ENCODE peak calls at places on chromosomes 11 and 22, in four cellular contexts. One of them, this sample, is unnamed.

GRCh38 chr22:18042685-18043084 is 18.3 kb upstream of the MICAL3 start:
- DNase-seq in H1: no peak
- DNase-seq in SK-N-SH: no peak
- DNase-seq in K562: no peak
- DNase-seq in this sample: no peak

GRCh38 chr11:33808228-33808828 is 34.0 kb upstream of the FBXO3 start:
- DNase-seq in SK-N-SH: peak; percentile 71
- DNase-seq in H1: peak; percentile 80
- DNase-seq in K562: peak; percentile 79
- DNase-seq in this sample: peak; percentile 37

GRCh38 chr22:23565942-23566715 is 14.0 kb downstream of the IGLL1 start:
- DNase-seq in H1: no peak
- DNase-seq in K562: no peak
- DNase-seq in SK-N-SH: peak; percentile 90
- DNase-seq in this sample: no peak

GRCh38 chr11:128525411-128526243 is 61.7 kb downstream of the ETS1 start:
- DNase-seq in K562: no peak
- DNase-seq in SK-N-SH: no peak
- DNase-seq in H1: no peak
- DNase-seq in this sample: no peak

GRCh38 chr11:78216571-78217287 is 28.0 kb downstream of the USP35 start:
- DNase-seq in SK-N-SH: no peak
- DNase-seq in K562: peak; percentile 48
- DNase-seq in H1: no peak
- DNase-seq in this sample: no peak

GRCh38 chr11:7520981-7521487 is 7.2 kb downstream of the PPFIBP2 start:
- DNase-seq in SK-N-SH: no peak
- DNase-seq in K562: no peak
- DNase-seq in H1: no peak
- DNase-seq in this sample: no peak

GRCh38 chr22:21778705-21779363 is 43.2 kb upstream of the YPEL1 start:
- DNase-seq in K562: peak; percentile 90
- DNase-seq in SK-N-SH: no peak
- DNase-seq in H1: no peak
- DNase-seq in this sample: no peak

GRCh38 chr11:106389096-106389495 is 311.6 kb downstream of the AASDHPPT start:
- DNase-seq in K562: no peak
- DNase-seq in H1: no peak
- DNase-seq in SK-N-SH: no peak
- DNase-seq in this sample: no peak

GRCh38 chr22:42434283-42434682 is 2.1 kb upstream of the NFAM1 start:
- DNase-seq in K562: no peak
- DNase-seq in H1: no peak
- DNase-seq in SK-N-SH: peak; percentile 62
- DNase-seq in this sample: no peak

GRCh38 chr11:113293936-113294335 is 20.4 kb upstream of the TTC12 start:
- DNase-seq in K562: no peak
- DNase-seq in H1: no peak
- DNase-seq in SK-N-SH: no peak
- DNase-seq in this sample: no peak

GRCh38 chr11:2575611-2576051 is 124.2 kb downstream of the KCNQ1OT1 start:
- DNase-seq in K562: no peak
- DNase-seq in SK-N-SH: no peak
- DNase-seq in H1: no peak
- DNase-seq in this sample: no peak

GRCh38 chr11:2573240-2574042 is 126.4 kb downstream of the KCNQ1OT1 start:
- DNase-seq in SK-N-SH: no peak
- DNase-seq in K562: no peak
- DNase-seq in H1: no peak
- DNase-seq in this sample: no peak

GRCh38 chr11:2574043-2574552 is 125.7 kb downstream of the KCNQ1OT1 start:
- DNase-seq in K562: no peak
- DNase-seq in H1: no peak
- DNase-seq in SK-N-SH: no peak
- DNase-seq in this sample: no peak

GRCh38 chr11:2576116-2576515 is 123.7 kb downstream of the KCNQ1OT1 start:
- DNase-seq in H1: no peak
- DNase-seq in K562: no peak
- DNase-seq in SK-N-SH: no peak
- DNase-seq in this sample: no peak

DNA sequence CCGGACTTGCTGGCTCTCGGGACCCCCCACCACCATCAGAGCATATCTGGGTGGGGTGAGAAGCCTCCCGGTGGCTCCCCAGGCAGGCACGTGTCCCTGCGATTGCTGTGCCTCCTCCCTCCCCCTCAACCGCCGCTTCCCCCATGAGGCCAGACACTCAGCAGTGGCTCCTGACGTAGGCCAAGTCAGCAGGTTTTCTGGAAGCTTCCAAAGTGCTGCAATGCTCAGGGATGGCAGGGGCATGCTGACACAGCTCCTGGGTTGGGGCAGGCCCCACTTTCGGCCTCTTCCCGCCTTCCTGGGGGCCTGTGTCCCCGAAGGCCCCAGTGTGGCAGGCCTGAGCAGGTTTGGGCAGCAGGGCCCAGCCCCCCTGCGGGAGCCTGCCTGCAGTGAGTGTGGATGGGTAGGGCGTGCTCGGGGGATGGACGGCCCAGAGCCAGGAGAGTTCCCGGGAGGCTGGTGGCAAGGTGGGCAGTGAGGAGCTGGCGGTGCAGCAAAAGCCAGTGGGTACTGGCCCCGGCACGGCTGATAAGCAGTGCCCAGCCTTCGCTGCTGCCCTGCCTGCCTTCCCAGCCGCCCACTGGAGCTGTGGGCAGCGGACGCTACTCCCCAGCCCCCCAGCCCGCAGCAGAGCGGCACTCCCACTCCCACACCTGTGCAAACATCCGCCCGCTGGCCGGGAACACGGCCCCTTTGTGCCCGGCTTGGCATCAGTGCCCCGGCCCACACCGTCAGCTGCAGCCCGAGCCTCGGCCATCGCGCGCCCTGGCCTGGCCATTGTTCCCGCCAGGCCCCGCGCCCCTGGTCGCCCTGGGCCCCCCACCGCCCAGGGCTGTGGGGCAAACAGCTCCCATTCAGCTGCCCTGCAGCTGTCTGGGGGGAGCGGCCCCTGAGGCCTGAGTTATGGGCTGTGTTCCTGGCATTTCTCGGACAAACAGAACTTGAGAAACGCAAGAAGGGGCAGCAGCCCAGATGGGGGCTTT is 125.0 kb downstream of the KCNQ1OT1 start:
- DNase-seq in SK-N-SH: no peak
- DNase-seq in H1: no peak
- DNase-seq in K562: no peak
- DNase-seq in this sample: no peak
- TF ChIP-seq NRF1 in SK-N-SH: no peak
- TF ChIP-seq NRF1 in H1: no peak
- TF ChIP-seq NRF1 in K562: no peak
- TF ChIP-seq NRF1 in this sample: no peak

GRCh38 chr11:66277475-66278391 is at the start of gene CNIH2:
- DNase-seq in K562: peak; percentile 76
- DNase-seq in H1: no peak
- DNase-seq in SK-N-SH: peak; percentile 93
- DNase-seq in this sample: no peak
- TF ChIP-seq EP300 in K562: no peak
- TF ChIP-seq EP300 in H1: no peak
- TF ChIP-seq EP300 in SK-N-SH: no peak
- TF ChIP-seq EP300 in this sample: no peak

GRCh38 chr11:75595511-75595910 is 33.5 kb downstream of the SERPINH1 start:
- DNase-seq in SK-N-SH: no peak
- DNase-seq in H1: no peak
- DNase-seq in K562: no peak
- DNase-seq in this sample: no peak
- TF ChIP-seq NRF1 in SK-N-SH: no peak
- TF ChIP-seq NRF1 in H1: no peak
- TF ChIP-seq NRF1 in K562: no peak
- TF ChIP-seq NRF1 in this sample: no peak

DNA sequence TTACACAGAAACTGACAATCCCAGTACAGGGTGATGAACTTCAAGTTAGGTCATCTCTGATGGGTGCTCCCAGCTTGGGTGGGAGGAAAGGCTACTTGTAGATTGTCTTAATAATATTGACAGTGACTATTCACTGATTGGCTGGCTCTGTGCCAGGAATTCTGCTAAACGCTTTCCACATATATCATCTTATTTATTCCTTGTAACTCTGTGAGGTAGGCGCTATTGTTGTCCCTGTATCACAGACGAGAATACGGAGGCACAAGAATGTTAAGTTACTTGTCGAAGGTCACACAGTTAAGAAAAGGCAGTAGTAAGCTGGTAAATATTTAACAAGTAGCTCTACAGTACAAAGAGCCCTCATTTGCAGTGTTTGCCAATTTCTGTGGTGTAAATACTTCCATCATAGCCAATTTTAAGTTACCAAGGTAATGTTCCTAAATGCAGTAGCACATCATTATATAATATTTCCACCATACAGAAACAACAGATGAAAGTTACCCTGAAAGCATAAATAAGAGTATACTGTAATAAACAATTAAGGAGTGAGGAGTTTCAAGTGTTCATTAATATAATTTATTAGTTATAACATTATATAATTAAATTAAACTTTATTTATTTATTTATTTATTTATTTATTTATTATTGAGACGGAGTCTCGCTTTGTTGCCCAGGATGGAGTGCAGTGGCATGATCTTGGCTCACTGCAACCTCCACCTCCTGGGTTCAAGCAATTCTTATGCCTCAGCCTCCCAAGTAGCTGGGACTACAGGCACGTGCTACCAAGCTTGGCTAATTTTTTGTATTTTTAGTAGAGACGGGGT is 11.5 kb upstream of the TIMP3 start:
- DNase-seq in SK-N-SH: no peak
- DNase-seq in H1: no peak
- DNase-seq in K562: no peak
- DNase-seq in this sample: no peak
- TF ChIP-seq EP300 in SK-N-SH: no peak
- TF ChIP-seq EP300 in H1: no peak
- TF ChIP-seq EP300 in K562: no peak
- TF ChIP-seq EP300 in this sample: no peak

GRCh38 chr11:18617688-18618340 is 16.3 kb downstream of the SPTY2D1 start:
- DNase-seq in H1: no peak
- DNase-seq in K562: no peak
- DNase-seq in SK-N-SH: no peak
- DNase-seq in this sample: peak; percentile 15
- TF ChIP-seq NRF1 in H1: no peak
- TF ChIP-seq NRF1 in K562: no peak
- TF ChIP-seq NRF1 in SK-N-SH: no peak
- TF ChIP-seq NRF1 in this sample: no peak

GRCh38 chr22:43795320-43795719 is 16.8 kb downstream of the EFCAB6 start:
- DNase-seq in K562: no peak
- DNase-seq in H1: no peak
- DNase-seq in SK-N-SH: no peak
- DNase-seq in this sample: no peak

GRCh38 chr22:43783777-43784176 is 28.3 kb downstream of the EFCAB6 start:
- DNase-seq in H1: no peak
- DNase-seq in SK-N-SH: no peak
- DNase-seq in K562: no peak
- DNase-seq in this sample: no peak

GRCh38 chr22:43792905-43793304 is 19.2 kb downstream of the EFCAB6 start:
- DNase-seq in K562: no peak
- DNase-seq in H1: no peak
- DNase-seq in SK-N-SH: no peak
- DNase-seq in this sample: no peak

DNA sequence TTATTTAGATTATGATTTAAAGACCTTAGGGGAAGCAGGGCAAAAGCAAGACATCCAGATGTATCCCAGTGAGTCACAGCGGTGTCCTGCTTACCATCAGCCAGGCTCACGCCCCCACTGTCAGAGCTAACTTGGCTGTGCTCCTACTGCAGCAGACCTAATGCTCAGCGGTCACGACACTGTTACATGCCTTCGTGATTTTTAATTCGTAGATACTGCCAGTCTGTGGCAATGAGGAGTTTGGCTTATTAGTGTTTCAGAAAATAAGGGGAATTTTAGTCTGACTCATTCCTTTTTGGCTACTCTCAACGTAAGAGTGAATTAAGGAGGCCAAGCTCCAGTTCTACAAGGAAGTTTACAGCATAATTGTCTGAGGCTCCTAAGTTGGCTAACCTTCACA is 22.7 kb downstream of the EFCAB6 start:
- DNase-seq in H1: no peak
- DNase-seq in SK-N-SH: peak; percentile 65
- DNase-seq in K562: no peak
- DNase-seq in this sample: no peak
- TF ChIP-seq EP300 in H1: no peak
- TF ChIP-seq EP300 in SK-N-SH: peak; percentile 77
- TF ChIP-seq EP300 in K562: no peak
- TF ChIP-seq EP300 in this sample: no peak

DNA sequence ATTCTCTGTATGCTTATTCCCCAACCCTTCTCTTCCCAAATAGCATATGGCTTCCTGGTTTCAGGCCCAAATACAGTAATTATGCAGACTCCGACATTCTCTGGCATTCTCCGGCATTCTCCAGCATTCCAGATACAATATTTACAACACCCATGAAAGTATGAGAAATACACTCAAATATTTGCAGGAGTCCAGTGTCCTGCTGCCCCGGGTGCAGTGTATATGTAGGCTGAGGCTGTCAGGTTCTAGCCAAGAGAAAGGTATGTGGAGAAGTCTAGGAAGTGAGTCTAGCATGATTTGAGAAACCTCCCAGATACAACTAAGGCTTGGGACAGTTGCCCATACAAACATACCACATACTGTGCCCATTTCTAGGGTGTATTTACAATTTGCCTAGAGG is 160.7 kb downstream of the SOX6 start:
- DNase-seq in H1: no peak
- DNase-seq in K562: no peak
- DNase-seq in SK-N-SH: no peak
- DNase-seq in this sample: no peak
- TF ChIP-seq NRF1 in H1: no peak
- TF ChIP-seq NRF1 in K562: no peak
- TF ChIP-seq NRF1 in SK-N-SH: no peak
- TF ChIP-seq NRF1 in this sample: no peak